ENCODE peak calls at places on chromosome 2, in four cellular contexts. J is Ammon's horn, H is HFFc6, V is EL. C is an unnamed sample.

GRCh38 chr2:85990084-85990483 is 101.3 kb upstream of the ST3GAL5 start:
- DNase-seq in J (no peak), V (no peak), H (no peak), C (no peak)

GRCh38 chr2:221833972-221834371 is 261.9 kb upstream of the EPHA4 start:
- DNase-seq in J (no peak), V (no peak), H (no peak), C (no peak)

GRCh38 chr2:105136394-105136793 is 98.5 kb downstream of the MRPS9 start:
- DNase-seq in J (no peak), H (no peak), V (no peak), C (no peak)

GRCh38 chr2:105836840-105837692 is 92.4 kb downstream of the NCK2 start:
- DNase-seq in H (no peak), J (no peak), V (no peak), C (no peak)

GRCh38 chr2:21123473-21124393 is at the start of gene TDRD15:
- DNase-seq in H (no peak), V (no peak), J (no peak), C (no peak)

GRCh38 chr2:100964222-100964621 is 37.9 kb upstream of the RPL31 start:
- DNase-seq in H (no peak), V (no peak), J (no peak), C (no peak)

GRCh38 chr2:3257842-3258241 is 119.8 kb downstream of the EIPR1 start:
- DNase-seq in H (no peak), J (peak), V (no peak), C (no peak)

GRCh38 chr2:51706220-51706619 is 674.3 kb upstream of the NRXN1 start:
- DNase-seq in J (peak), H (no peak), V (no peak), C (peak)

GRCh38 chr2:173355132-173355865 is 627 bp downstream of the CDCA7 start:
- DNase-seq in J (no peak), H (peak), V (peak), C (peak)

GRCh38 chr2:196247979-196248286 is 76.6 kb upstream of the STK17B start:
- DNase-seq in V (no peak), J (no peak), H (no peak), C (no peak)

GRCh38 chr2:239519081-239519920 is 118.5 kb upstream of the HDAC4 start:
- DNase-seq in H (no peak), V (no peak), J (no peak), C (no peak)

GRCh38 chr2:156038021-156038420 is 294.5 kb downstream of the NR4A2 start:
- DNase-seq in J (no peak), V (no peak), H (no peak), C (no peak)

GRCh38 chr2:17995594-17995993 is 117.1 kb downstream of the KCNS3 start:
- DNase-seq in V (no peak), H (no peak), J (no peak), C (no peak)

GRCh38 chr2:238259085-238260020 is 19.5 kb upstream of the HES6 start:
- DNase-seq in V (no peak), J (no peak), H (no peak), C (no peak)

GRCh38 chr2:172113617-172114016 is 10.9 kb upstream of the DLX2 start:
- DNase-seq in V (peak), H (peak), J (peak), C (peak)

GRCh38 chr2:19857806-19858205 is 44.0 kb downstream of the TTC32 start:
- DNase-seq in H (no peak), J (no peak), V (peak), C (no peak)

C was measured in LHCN-M2.